ENCODE peak calls at places on chromosome 11, in six cellular contexts. Z, S, H, U, T and P are unnamed samples.

GRCh38 chr11:15336016-15336415 is 221.3 kb downstream of the INSC start:
- DNase-seq in H (no peak), T (no peak), Z (no peak), S (no peak), U (no peak), P (no peak)

GRCh38 chr11:9643751-9644150 is 20.1 kb upstream of the SWAP70 start:
- DNase-seq in U (no peak), T (no peak), Z (no peak), H (no peak), S (no peak), P (peak)

GRCh38 chr11:100329352-100329751 is 357.7 kb upstream of the ARHGAP42 start:
- DNase-seq in Z (no peak), H (no peak), T (no peak), S (no peak), U (no peak), P (no peak)

GRCh38 chr11:45737056-45737455 is 67.9 kb upstream of the SLC35C1 start:
- DNase-seq in S (no peak), Z (no peak), T (no peak), H (no peak), U (no peak), P (no peak)

GRCh38 chr11:5922749-5923426 is 19.2 kb upstream of the OR56A3 start:
- DNase-seq in S (no peak), T (no peak), U (no peak), Z (no peak), H (peak), P (peak)

GRCh38 chr11:862028-862703 is 19.5 kb downstream of the TSPAN4 start:
- DNase-seq in Z (no peak), U (no peak), S (no peak), T (peak), H (no peak), P (no peak)

GRCh38 chr11:10878408-10879214 is 20.8 kb upstream of the ZBED5 start:
- DNase-seq in S (peak), U (peak), H (peak), T (peak), Z (peak), P (peak)

GRCh38 chr11:124801636-124802312 is 1.6 kb upstream of the MSANTD2 start:
- DNase-seq in Z (no peak), T (no peak), S (no peak), U (no peak), H (no peak), P (no peak)

GRCh38 chr11:124799384-124800225 is 601 bp downstream of the MSANTD2 start:
- DNase-seq in T (peak), H (no peak), U (peak), S (no peak), Z (no peak), P (peak)

GRCh38 chr11:125141178-125141577 is 23.4 kb upstream of the PKNOX2 start:
- DNase-seq in Z (no peak), H (no peak), U (no peak), S (no peak), T (no peak), P (no peak)

GRCh38 chr11:57277845-57278720 is 41.0 kb upstream of the APLNR start:
- DNase-seq in Z (peak), T (peak), U (peak), S (peak), H (no peak), P (peak)

GRCh38 chr11:64891215-64891848 is 12.9 kb upstream of the EHD1 start:
- DNase-seq in S (no peak), T (no peak), Z (no peak), U (no peak), H (no peak), P (no peak)

GRCh38 chr11:109914809-109915653 is 178.2 kb upstream of the ZC3H12C start:
- DNase-seq in S (no peak), T (peak), H (no peak), U (peak), Z (no peak), P (peak)

GRCh38 chr11:27599217-27599616 is 92.6 kb upstream of the LIN7C start:
- DNase-seq in T (no peak), U (no peak), Z (no peak), S (no peak), H (no peak), P (peak)

GRCh38 chr11:68798221-68798813 is 43.4 kb downstream of the CPT1A start:
- DNase-seq in U (peak), S (peak), T (peak), H (no peak), Z (no peak), P (peak)

GRCh38 chr11:62370743-62371440 is 33.6 kb downstream of the ASRGL1 start:
- DNase-seq in S (no peak), H (no peak), U (no peak), T (no peak), Z (no peak), P (no peak)

GRCh38 chr11:73186294-73186850 is 31.7 kb upstream of the P2RY2 start:
- DNase-seq in H (no peak), U (no peak), Z (no peak), S (no peak), T (no peak), P (peak)
- TF ChIP-seq MYC in H (no peak), U (peak), Z (no peak), S (no peak), T (no peak), P (peak)

DNA sequence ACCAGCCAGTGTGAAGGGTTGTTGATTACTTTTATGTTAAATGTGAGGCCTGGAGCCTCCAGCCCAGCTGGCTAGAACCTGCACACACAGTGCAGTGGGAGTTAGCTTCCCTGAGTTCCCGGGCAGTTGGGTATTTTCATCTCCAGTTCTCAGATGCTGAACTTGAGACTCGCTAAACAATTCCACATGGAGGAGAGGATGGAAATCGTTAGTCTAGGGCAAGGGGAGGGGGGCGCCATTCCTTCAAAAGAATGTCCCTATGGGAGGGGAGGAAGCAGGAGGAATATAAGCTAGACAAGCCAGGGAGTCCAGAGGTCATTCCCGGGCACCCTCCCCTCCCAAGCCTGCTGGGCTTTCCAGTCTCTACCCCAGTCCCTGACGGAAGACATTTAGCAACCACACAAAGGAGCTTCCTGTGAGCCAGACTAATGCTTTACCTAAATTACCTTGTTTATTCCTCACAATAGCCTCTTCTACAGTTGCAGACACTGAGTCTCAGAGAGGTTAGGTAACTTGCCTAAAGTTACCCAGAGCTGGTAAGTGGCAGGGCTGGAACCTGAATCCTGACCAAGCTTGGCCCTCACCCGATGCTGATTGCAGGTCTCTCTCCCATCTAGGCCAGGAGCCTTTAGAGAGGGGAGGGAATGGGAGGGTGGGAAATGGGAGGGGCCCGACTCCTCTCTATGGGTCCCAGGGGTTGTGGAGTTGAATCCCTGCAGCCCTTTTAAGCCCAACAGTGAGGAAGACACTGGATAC is 1.9 kb upstream of the TSKU start:
- DNase-seq in S (peak), H (no peak), T (no peak), U (no peak), Z (no peak), P (no peak)
- TF ChIP-seq POLR2A in S (no peak), H (no peak), T (no peak), U (no peak), Z (peak), P (no peak)

GRCh38 chr11:44528103-44528502 is 37.4 kb upstream of the CD82 start:
- DNase-seq in S (no peak), H (no peak), T (peak), U (no peak), Z (no peak), P (peak)
- TF ChIP-seq MAX in S (no peak), H (no peak), T (no peak), U (no peak), Z (no peak), P (no peak)

GRCh38 chr11:18705651-18706281 is 7.2 kb downstream of the TMEM86A start:
- DNase-seq in Z (no peak), T (no peak), S (no peak), U (peak), H (no peak), P (no peak)

GRCh38 chr11:18704698-18705097 is 6.1 kb downstream of the TMEM86A start:
- DNase-seq in T (no peak), H (no peak), U (no peak), Z (no peak), S (no peak), P (no peak)

GRCh38 chr11:18704045-18704645 is 5.6 kb downstream of the TMEM86A start:
- DNase-seq in H (no peak), S (no peak), Z (no peak), T (no peak), U (no peak), P (no peak)

GRCh38 chr11:18707811-18708340 is 9.3 kb downstream of the TMEM86A start:
- DNase-seq in H (no peak), Z (no peak), U (no peak), S (no peak), T (no peak), P (no peak)

DNA sequence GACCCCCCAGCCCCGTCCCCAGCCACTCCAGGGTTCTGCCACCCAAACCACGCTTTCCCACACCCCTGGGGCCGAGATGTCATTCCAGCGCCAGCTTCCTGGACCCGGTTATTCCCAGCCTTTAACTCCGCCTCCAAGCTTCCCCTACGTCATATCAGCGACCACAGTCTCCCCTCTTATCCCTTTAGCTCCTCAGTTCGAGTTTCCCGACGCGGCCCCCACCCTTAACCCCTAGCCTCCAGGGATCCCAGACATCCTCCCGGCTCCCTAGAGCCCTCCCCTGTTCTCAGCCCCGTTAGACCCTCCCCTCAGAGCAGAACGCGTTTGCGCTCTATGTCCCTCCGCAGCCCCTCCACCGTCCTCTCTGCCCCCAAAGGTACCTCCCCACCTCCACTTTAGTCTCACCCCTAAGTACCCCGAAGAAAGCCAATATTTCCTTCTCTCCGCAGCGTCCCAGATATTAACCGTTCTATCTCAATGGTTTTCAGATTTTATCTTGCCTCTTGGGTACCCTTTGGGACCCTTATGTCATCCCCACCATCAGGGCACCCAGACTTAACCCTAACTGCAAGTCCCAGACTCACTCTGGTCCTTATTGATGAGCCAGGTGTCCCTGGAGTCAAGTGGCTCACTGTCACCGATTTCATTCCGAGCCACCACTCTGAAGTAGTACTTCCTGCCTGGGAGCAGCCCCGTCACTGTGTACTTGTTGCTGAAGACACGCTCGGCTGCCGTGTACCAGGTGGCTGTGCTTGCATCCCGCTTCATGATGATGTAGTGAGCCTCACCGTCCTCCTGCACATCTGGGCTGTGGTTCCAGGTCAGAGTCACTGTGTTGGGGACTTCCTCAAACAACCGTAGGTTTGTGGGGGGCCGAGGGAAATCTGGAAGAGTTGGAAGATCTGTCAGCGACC is 8.0 kb downstream of the TMEM86A start:
- DNase-seq in T (no peak), U (peak), Z (no peak), H (no peak), S (no peak), P (no peak)
- TF ChIP-seq MYC in T (no peak), U (no peak), Z (no peak), H (no peak), S (no peak), P (no peak)

GRCh38 chr11:134120143-134120850 is 51.4 kb downstream of the JAM3 start:
- DNase-seq in H (no peak), S (no peak), U (peak), Z (no peak), T (no peak), P (no peak)
- TF ChIP-seq POLR2A in H (no peak), S (no peak), U (no peak), Z (no peak), T (no peak), P (no peak)

GRCh38 chr11:87819141-87819540 is 356.1 kb downstream of the RAB38 start:
- DNase-seq in U (no peak), S (no peak), T (no peak), H (no peak), Z (no peak), P (no peak)
- TF ChIP-seq MAX in U (no peak), S (no peak), T (no peak), H (no peak), Z (no peak), P (no peak)

DNA sequence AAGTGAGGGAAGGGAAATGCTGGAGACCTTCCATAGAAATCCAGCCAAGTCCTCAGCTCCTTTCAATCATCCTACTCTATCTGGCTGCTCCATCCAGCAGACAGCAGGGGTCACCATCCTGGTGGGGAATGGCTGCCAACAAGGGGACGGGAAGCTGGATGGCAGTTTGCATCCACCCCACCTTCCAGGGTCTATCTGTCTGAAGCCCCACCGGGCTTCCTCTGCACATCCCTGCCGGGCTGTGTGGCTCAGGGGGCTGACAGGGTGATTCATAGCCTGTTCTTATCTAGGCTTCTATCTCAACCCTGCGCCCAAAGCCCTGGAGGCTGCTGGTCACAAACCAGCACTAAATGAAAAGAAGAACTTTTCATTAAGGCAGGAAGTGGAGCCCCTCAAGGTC is 1.1 kb downstream of the SYTL2 start:
- DNase-seq in H (no peak), S (peak), U (peak), T (peak), Z (no peak), P (peak)
- TF ChIP-seq MYC in H (no peak), S (no peak), U (no peak), T (no peak), Z (no peak), P (no peak)

DNA sequence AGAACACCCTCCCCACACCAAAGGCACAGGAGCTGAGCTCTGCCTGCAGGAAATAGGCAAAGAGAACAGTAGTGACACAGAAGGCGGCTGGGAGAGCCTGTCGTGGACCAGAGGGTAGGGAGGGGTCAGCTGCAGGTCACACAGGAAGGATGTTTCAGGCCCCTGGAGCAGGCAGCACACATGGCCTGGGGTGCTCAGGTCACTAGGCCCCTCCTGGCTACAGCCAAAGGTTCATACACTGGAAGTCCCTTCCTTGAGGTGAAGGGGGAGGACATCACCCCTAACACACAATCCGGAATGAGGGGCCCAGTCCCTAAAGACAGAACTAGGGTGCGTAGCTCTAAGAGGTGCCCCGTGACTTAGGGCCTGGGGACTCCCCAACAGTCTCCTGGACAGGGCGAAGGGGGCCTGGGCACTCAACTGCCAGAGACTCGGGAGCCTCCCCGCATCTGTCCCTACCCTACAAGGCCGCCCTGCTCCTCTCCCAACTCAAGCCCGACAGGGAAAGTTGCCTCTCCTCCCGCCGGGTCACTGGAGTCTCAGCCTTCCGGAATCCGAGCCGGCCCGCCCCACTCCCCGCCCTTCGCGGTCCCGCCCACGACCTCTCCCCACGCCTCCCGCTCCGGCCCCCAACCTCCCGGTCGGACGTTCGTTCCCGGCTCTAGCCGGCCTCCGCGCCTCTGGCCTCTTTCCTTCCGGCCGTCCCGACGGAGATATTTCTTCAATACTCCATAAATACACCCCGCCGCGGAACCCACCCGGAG is at the start of gene CYB5R2:
- DNase-seq in U (peak), H (no peak), Z (peak), T (peak), S (no peak), P (no peak)
- TF ChIP-seq POLR2A in U (no peak), H (no peak), Z (peak), T (no peak), S (no peak), P (no peak)

GRCh38 chr11:20367313-20367948 is 3.9 kb downstream of the HTATIP2 start:
- DNase-seq in T (peak), H (no peak), Z (peak), U (peak), S (peak), P (peak)
- TF ChIP-seq MAX in T (no peak), H (no peak), Z (peak), U (no peak), S (no peak), P (no peak)